ENCODE peak calls at places on chromosomes 6 and 20, in four cellular contexts. One of them, this sample, is unnamed.

GRCh38 chr6:46704562-46704961 is 16.9 kb downstream of the TDRD6 start:
- DNase-seq in IMR-90: no peak
- DNase-seq in endothelial cell of umbilical vein: peak
- DNase-seq in GM12878: no peak
- DNase-seq in this sample: no peak

GRCh38 chr6:105851181-105851580 is 235.0 kb upstream of the PRDM1 start:
- DNase-seq in IMR-90: peak
- DNase-seq in endothelial cell of umbilical vein: no peak
- DNase-seq in GM12878: no peak
- DNase-seq in this sample: no peak

GRCh38 chr20:16759161-16759523 is 11.0 kb downstream of the OTOR start:
- DNase-seq in IMR-90: no peak
- DNase-seq in GM12878: no peak
- DNase-seq in endothelial cell of umbilical vein: no peak
- DNase-seq in this sample: no peak

GRCh38 chr6:53982361-53983050 is 128.7 kb upstream of the MLIP start:
- DNase-seq in GM12878: no peak
- DNase-seq in IMR-90: peak
- DNase-seq in endothelial cell of umbilical vein: no peak
- DNase-seq in this sample: no peak

GRCh38 chr20:10673176-10673830 is 496 bp downstream of the JAG1 start:
- DNase-seq in GM12878: no peak
- DNase-seq in endothelial cell of umbilical vein: peak
- DNase-seq in IMR-90: no peak
- DNase-seq in this sample: peak

GRCh38 chr6:22221630-22222029 is 75.2 kb downstream of the PRL start:
- DNase-seq in endothelial cell of umbilical vein: no peak
- DNase-seq in IMR-90: no peak
- DNase-seq in GM12878: no peak
- DNase-seq in this sample: no peak

GRCh38 chr20:12966468-12967085 is 42.2 kb upstream of the SPTLC3 start:
- DNase-seq in IMR-90: peak
- DNase-seq in GM12878: no peak
- DNase-seq in endothelial cell of umbilical vein: peak
- DNase-seq in this sample: no peak

GRCh38 chr20:43993552-43993951 is 78.9 kb downstream of the TOX2 start:
- DNase-seq in endothelial cell of umbilical vein: no peak
- DNase-seq in GM12878: no peak
- DNase-seq in IMR-90: peak
- DNase-seq in this sample: no peak

GRCh38 chr20:54132612-54133433 is 41.0 kb downstream of the CYP24A1 start:
- DNase-seq in IMR-90: peak
- DNase-seq in GM12878: no peak
- DNase-seq in endothelial cell of umbilical vein: no peak
- DNase-seq in this sample: no peak

GRCh38 chr6:12148317-12148801 is 136.2 kb downstream of the HIVEP1 start:
- DNase-seq in IMR-90: peak
- DNase-seq in GM12878: no peak
- DNase-seq in endothelial cell of umbilical vein: peak
- DNase-seq in this sample: no peak

GRCh38 chr20:64076061-64076997 is 3.0 kb downstream of the RGS19 start:
- DNase-seq in GM12878: no peak
- DNase-seq in IMR-90: no peak
- DNase-seq in endothelial cell of umbilical vein: no peak
- DNase-seq in this sample: no peak

GRCh38 chr6:144657691-144658090 is 372.6 kb downstream of the UTRN start:
- DNase-seq in GM12878: no peak
- DNase-seq in IMR-90: no peak
- DNase-seq in endothelial cell of umbilical vein: no peak
- DNase-seq in this sample: no peak

GRCh38 chr6:115000736-115001135 is 657.9 kb upstream of the HS3ST5 start:
- DNase-seq in endothelial cell of umbilical vein: no peak
- DNase-seq in IMR-90: no peak
- DNase-seq in GM12878: no peak
- DNase-seq in this sample: no peak

GRCh38 chr6:157432861-157433260 is 51.9 kb downstream of the ZDHHC14 start:
- DNase-seq in endothelial cell of umbilical vein: no peak
- DNase-seq in GM12878: no peak
- DNase-seq in IMR-90: no peak
- DNase-seq in this sample: no peak

GRCh38 chr20:43386878-43387277 is 70.8 kb upstream of the SRSF6 start:
- DNase-seq in IMR-90: no peak
- DNase-seq in GM12878: no peak
- DNase-seq in endothelial cell of umbilical vein: no peak
- DNase-seq in this sample: no peak

GRCh38 chr6:140921366-140922226 is 1211.1 kb upstream of the GJE1 start:
- DNase-seq in IMR-90: peak
- DNase-seq in GM12878: no peak
- DNase-seq in endothelial cell of umbilical vein: peak
- DNase-seq in this sample: peak

GRCh38 chr20:23533161-23533560 is 35.1 kb downstream of the CST9L start:
- DNase-seq in GM12878: no peak
- DNase-seq in endothelial cell of umbilical vein: no peak
- DNase-seq in IMR-90: no peak
- DNase-seq in this sample: no peak

GRCh38 chr20:37218431-37218830 is 39.1 kb upstream of the MROH8 start:
- DNase-seq in IMR-90: no peak
- DNase-seq in endothelial cell of umbilical vein: no peak
- DNase-seq in GM12878: no peak
- DNase-seq in this sample: no peak

GRCh38 chr6:137794510-137795200 is 72.4 kb upstream of the TNFAIP3 start:
- DNase-seq in GM12878: no peak
- DNase-seq in IMR-90: no peak
- DNase-seq in endothelial cell of umbilical vein: no peak
- DNase-seq in this sample: peak

GRCh38 chr20:41086402-41087324 is 50.7 kb upstream of the PLCG1 start:
- DNase-seq in GM12878: no peak
- DNase-seq in IMR-90: no peak
- DNase-seq in endothelial cell of umbilical vein: peak
- DNase-seq in this sample: peak

GRCh38 chr6:76552268-76552667 is 479.8 kb upstream of the IMPG1 start:
- DNase-seq in IMR-90: no peak
- DNase-seq in GM12878: no peak
- DNase-seq in endothelial cell of umbilical vein: no peak
- DNase-seq in this sample: no peak

GRCh38 chr6:149335924-149336323 is 18.4 kb downstream of the TAB2 start:
- DNase-seq in GM12878: no peak
- DNase-seq in IMR-90: peak
- DNase-seq in endothelial cell of umbilical vein: peak
- DNase-seq in this sample: no peak

GRCh38 chr6:89921197-89921596 is 26.9 kb downstream of the GJA10 start:
- DNase-seq in endothelial cell of umbilical vein: no peak
- DNase-seq in GM12878: no peak
- DNase-seq in IMR-90: no peak
- DNase-seq in this sample: no peak

GRCh38 chr6:89924231-89924630 is 30.0 kb downstream of the GJA10 start:
- DNase-seq in GM12878: no peak
- DNase-seq in IMR-90: no peak
- DNase-seq in endothelial cell of umbilical vein: no peak
- DNase-seq in this sample: no peak

GRCh38 chr6:89925826-89926225 is 31.6 kb downstream of the GJA10 start:
- DNase-seq in IMR-90: peak
- DNase-seq in endothelial cell of umbilical vein: no peak
- DNase-seq in GM12878: no peak
- DNase-seq in this sample: no peak

GRCh38 chr6:89917801-89918366 is 23.6 kb downstream of the GJA10 start:
- DNase-seq in endothelial cell of umbilical vein: no peak
- DNase-seq in GM12878: no peak
- DNase-seq in IMR-90: no peak
- DNase-seq in this sample: no peak

DNA sequence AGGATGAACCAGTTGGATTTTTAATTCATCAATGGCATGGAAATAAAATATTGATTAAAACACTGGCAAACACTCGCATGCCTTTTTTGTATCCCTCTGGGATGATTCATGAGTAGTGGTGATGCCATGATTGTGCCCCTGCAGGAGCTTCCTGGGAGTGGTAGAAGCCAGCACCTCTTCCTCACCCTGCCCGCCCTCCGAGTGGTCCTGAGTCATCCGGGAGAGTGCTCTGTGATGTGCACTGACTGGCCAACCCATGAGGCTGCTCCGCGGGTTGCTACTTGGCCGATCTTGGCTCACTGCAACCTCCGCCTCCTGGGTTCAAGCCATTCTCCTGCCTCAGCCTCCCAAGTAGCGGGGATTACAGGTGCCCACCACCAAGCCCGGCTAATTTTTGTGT is 27.4 kb downstream of the GJA10 start:
- DNase-seq in GM12878: no peak
- DNase-seq in endothelial cell of umbilical vein: no peak
- DNase-seq in IMR-90: no peak
- DNase-seq in this sample: no peak
- TF ChIP-seq FOS in GM12878: no peak
- TF ChIP-seq FOS in endothelial cell of umbilical vein: no peak
- TF ChIP-seq FOS in IMR-90: no peak
- TF ChIP-seq FOS in this sample: no peak

DNA sequence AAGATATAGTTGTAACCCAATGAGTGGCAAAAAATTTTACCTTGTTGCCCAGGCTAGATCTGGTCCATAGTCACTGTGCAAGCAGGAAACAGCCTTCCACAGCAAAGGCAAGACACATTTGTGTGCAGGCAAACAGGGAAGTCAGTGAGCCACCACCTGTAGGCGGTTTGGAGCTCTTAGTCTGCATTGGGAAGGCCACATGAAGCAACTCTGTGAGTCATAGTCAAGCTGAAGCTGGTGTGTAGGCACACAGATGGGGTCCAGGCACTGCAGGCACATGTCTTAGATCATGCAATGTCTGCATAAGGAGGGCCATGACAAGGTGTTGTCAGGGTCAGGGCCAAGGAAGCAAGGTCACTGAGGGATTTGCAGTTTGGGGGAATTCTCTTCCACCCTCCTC is 543.2 kb upstream of the EPHA7 start:
- DNase-seq in GM12878: no peak
- DNase-seq in IMR-90: no peak
- DNase-seq in endothelial cell of umbilical vein: no peak
- DNase-seq in this sample: no peak
- TF ChIP-seq FOS in GM12878: no peak
- TF ChIP-seq FOS in IMR-90: no peak
- TF ChIP-seq FOS in endothelial cell of umbilical vein: no peak
- TF ChIP-seq FOS in this sample: no peak

GRCh38 chr6:165557674-165558073 is 105.4 kb downstream of the PDE10A start:
- DNase-seq in IMR-90: no peak
- DNase-seq in GM12878: no peak
- DNase-seq in endothelial cell of umbilical vein: peak
- DNase-seq in this sample: no peak

GRCh38 chr6:165556116-165556843 is 106.8 kb downstream of the PDE10A start:
- DNase-seq in GM12878: no peak
- DNase-seq in endothelial cell of umbilical vein: peak
- DNase-seq in IMR-90: peak
- DNase-seq in this sample: no peak

GRCh38 chr6:165551828-165552227 is 111.2 kb downstream of the PDE10A start:
- DNase-seq in GM12878: no peak
- DNase-seq in IMR-90: no peak
- DNase-seq in endothelial cell of umbilical vein: no peak
- DNase-seq in this sample: no peak

GRCh38 chr6:165548450-165548849 is 114.6 kb downstream of the PDE10A start:
- DNase-seq in IMR-90: no peak
- DNase-seq in GM12878: no peak
- DNase-seq in endothelial cell of umbilical vein: no peak
- DNase-seq in this sample: no peak

GRCh38 chr6:165552248-165552736 is 110.7 kb downstream of the PDE10A start:
- DNase-seq in endothelial cell of umbilical vein: no peak
- DNase-seq in IMR-90: no peak
- DNase-seq in GM12878: no peak
- DNase-seq in this sample: no peak
- TF ChIP-seq FOS in endothelial cell of umbilical vein: no peak
- TF ChIP-seq FOS in IMR-90: no peak
- TF ChIP-seq FOS in GM12878: no peak
- TF ChIP-seq FOS in this sample: no peak

GRCh38 chr6:153511896-153512496 is 380.9 kb upstream of the RGS17 start:
- DNase-seq in IMR-90: peak
- DNase-seq in GM12878: no peak
- DNase-seq in endothelial cell of umbilical vein: peak
- DNase-seq in this sample: peak
- TF ChIP-seq FOS in IMR-90: no peak
- TF ChIP-seq FOS in GM12878: no peak
- TF ChIP-seq FOS in endothelial cell of umbilical vein: no peak
- TF ChIP-seq FOS in this sample: no peak

GRCh38 chr6:97174471-97174870 is 108.5 kb downstream of the MMS22L start:
- DNase-seq in IMR-90: no peak
- DNase-seq in GM12878: no peak
- DNase-seq in endothelial cell of umbilical vein: no peak
- DNase-seq in this sample: no peak

GRCh38 chr6:97176468-97176867 is 106.5 kb downstream of the MMS22L start:
- DNase-seq in endothelial cell of umbilical vein: no peak
- DNase-seq in IMR-90: no peak
- DNase-seq in GM12878: no peak
- DNase-seq in this sample: no peak

GRCh38 chr6:97177905-97178304 is 105.1 kb downstream of the MMS22L start:
- DNase-seq in IMR-90: peak
- DNase-seq in endothelial cell of umbilical vein: no peak
- DNase-seq in GM12878: no peak
- DNase-seq in this sample: no peak

DNA sequence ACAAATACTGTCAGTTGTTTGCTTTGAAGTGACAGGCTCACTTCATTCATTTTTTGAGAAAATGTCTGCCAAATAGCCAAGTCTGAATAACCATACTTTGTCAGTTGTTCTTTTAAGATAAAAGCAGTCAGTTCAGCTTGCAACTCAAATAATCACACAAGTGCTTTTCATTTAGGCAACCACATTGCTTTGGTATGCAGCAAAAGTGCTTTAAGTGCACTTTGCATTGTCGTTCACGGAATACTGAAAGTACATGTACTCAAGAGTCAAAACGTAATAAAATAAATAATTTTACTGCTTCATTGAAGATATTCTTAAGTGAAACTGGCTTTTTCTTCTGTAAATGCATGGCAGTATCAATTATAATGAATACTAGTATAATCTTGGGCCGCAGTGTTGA is 107.2 kb downstream of the MMS22L start:
- DNase-seq in GM12878: no peak
- DNase-seq in endothelial cell of umbilical vein: no peak
- DNase-seq in IMR-90: no peak
- DNase-seq in this sample: no peak
- TF ChIP-seq FOS in GM12878: no peak
- TF ChIP-seq FOS in endothelial cell of umbilical vein: no peak
- TF ChIP-seq FOS in IMR-90: no peak
- TF ChIP-seq FOS in this sample: no peak

DNA sequence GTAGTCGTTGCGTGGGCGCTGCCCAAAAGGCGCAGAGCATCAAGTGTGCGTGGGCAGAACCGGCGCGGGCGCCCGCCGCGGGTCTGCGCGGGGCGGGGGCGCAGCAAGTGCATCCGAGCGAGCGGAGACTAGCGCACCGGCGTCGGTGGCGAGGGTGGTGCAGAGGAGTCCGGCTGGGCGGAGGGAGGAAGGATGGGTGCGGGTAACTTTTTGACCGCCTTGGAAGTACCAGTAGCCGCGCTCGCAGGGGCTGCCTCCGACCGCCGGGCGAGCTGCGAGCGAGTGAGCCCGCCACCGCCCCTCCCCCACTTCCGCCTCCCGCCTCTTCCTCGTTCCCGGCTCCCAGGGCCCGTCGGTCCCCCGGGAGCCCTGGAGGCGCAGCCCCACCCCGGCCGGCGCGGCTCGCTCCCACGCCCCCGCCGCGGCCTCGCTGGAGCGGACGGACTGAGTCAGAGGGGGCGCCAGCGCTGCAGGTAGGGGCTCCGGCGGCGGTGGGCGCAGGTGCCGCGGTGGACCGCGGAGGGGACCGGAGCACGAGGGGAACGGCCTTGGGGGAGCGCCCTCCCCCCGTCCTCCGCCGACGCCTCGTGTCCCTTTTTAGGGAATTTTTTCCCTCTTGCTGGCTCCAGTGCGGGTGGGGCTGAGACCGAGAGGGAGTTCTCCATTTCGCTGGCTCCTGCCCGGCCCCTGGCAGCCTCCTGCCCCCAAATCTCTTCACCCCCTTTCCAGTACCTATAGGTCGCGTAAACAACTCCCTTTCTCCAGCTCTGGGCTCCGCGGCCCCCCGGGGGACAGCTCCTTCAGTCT is 1.6 kb upstream of the DBNDD2 start:
- DNase-seq in endothelial cell of umbilical vein: peak
- DNase-seq in IMR-90: no peak
- DNase-seq in GM12878: no peak
- DNase-seq in this sample: peak
- TF ChIP-seq FOS in endothelial cell of umbilical vein: no peak
- TF ChIP-seq FOS in IMR-90: no peak
- TF ChIP-seq FOS in GM12878: no peak
- TF ChIP-seq FOS in this sample: no peak